ENCODE peak calls at places on chromosomes 1 and 21, in seven cellular contexts. One of them, this sample, is unnamed.

GRCh38 chr1:74534241-74534640 is 21.8 kb upstream of the LRRC53 start:
- DNase-seq in HepG2: no peak
- DNase-seq in endodermal cell: no peak
- DNase-seq in A549: no peak
- DNase-seq in ascending aorta: no peak
- DNase-seq in right lobe of liver: no peak
- DNase-seq in heart right ventricle: no peak
- DNase-seq in this sample: no peak

GRCh38 chr1:200311256-200311655 is 98.6 kb downstream of the ZNF281 start:
- DNase-seq in ascending aorta: no peak
- DNase-seq in right lobe of liver: no peak
- DNase-seq in HepG2: no peak
- DNase-seq in endodermal cell: no peak
- DNase-seq in heart right ventricle: no peak
- DNase-seq in A549: no peak
- DNase-seq in this sample: no peak

GRCh38 chr1:226607268-226607660 is 58.7 kb downstream of the STUM start:
- DNase-seq in A549: no peak
- DNase-seq in HepG2: no peak
- DNase-seq in heart right ventricle: no peak
- DNase-seq in ascending aorta: no peak
- DNase-seq in right lobe of liver: no peak
- DNase-seq in endodermal cell: no peak
- DNase-seq in this sample: no peak

GRCh38 chr21:39006653-39007417 is 176.4 kb downstream of the PSMG1 start:
- DNase-seq in ascending aorta: peak; percentile 53
- DNase-seq in HepG2: no peak
- DNase-seq in heart right ventricle: peak; percentile 89
- DNase-seq in right lobe of liver: peak; percentile 61
- DNase-seq in endodermal cell: no peak
- DNase-seq in A549: no peak
- DNase-seq in this sample: no peak

GRCh38 chr1:29514361-29515187 is 278.3 kb downstream of the PTPRU start:
- DNase-seq in heart right ventricle: no peak
- DNase-seq in endodermal cell: no peak
- DNase-seq in A549: no peak
- DNase-seq in HepG2: no peak
- DNase-seq in right lobe of liver: no peak
- DNase-seq in ascending aorta: no peak
- DNase-seq in this sample: peak; percentile 11

GRCh38 chr1:36155560-36156328 is at the start of gene MAP7D1:
- DNase-seq in ascending aorta: peak; percentile 61
- DNase-seq in A549: peak; percentile 51
- DNase-seq in HepG2: peak; percentile 57
- DNase-seq in endodermal cell: peak; percentile 92
- DNase-seq in heart right ventricle: peak; percentile 89
- DNase-seq in right lobe of liver: peak; percentile 89
- DNase-seq in this sample: peak; percentile 88

GRCh38 chr1:167790117-167790516 is 68.3 kb downstream of the MPZL1 start:
- DNase-seq in HepG2: no peak
- DNase-seq in right lobe of liver: no peak
- DNase-seq in ascending aorta: no peak
- DNase-seq in A549: no peak
- DNase-seq in endodermal cell: no peak
- DNase-seq in heart right ventricle: no peak
- DNase-seq in this sample: peak; percentile 94

GRCh38 chr1:50610563-50610962 is 187.3 kb upstream of the DMRTA2 start:
- DNase-seq in ascending aorta: no peak
- DNase-seq in A549: no peak
- DNase-seq in HepG2: no peak
- DNase-seq in endodermal cell: no peak
- DNase-seq in right lobe of liver: no peak
- DNase-seq in heart right ventricle: no peak
- DNase-seq in this sample: no peak

GRCh38 chr1:115332813-115333608 is 5.0 kb downstream of the NGF start:
- DNase-seq in ascending aorta: no peak
- DNase-seq in heart right ventricle: no peak
- DNase-seq in endodermal cell: no peak
- DNase-seq in A549: no peak
- DNase-seq in HepG2: no peak
- DNase-seq in right lobe of liver: no peak
- DNase-seq in this sample: no peak

GRCh38 chr1:234610061-234610581 is at the start of gene IRF2BP2:
- DNase-seq in A549: peak; percentile 68
- DNase-seq in ascending aorta: peak; percentile 49
- DNase-seq in right lobe of liver: peak; percentile 87
- DNase-seq in heart right ventricle: peak; percentile 81
- DNase-seq in endodermal cell: peak; percentile 89
- DNase-seq in HepG2: peak; percentile 68
- DNase-seq in this sample: peak; percentile 71

GRCh38 chr1:101004061-101004460 is 21.5 kb downstream of the DPH5 start:
- DNase-seq in endodermal cell: no peak
- DNase-seq in HepG2: peak; percentile 96
- DNase-seq in right lobe of liver: no peak
- DNase-seq in ascending aorta: no peak
- DNase-seq in A549: no peak
- DNase-seq in heart right ventricle: no peak
- DNase-seq in this sample: no peak

GRCh38 chr1:6322161-6322560 is 61.3 kb upstream of the GPR153 start:
- DNase-seq in endodermal cell: no peak
- DNase-seq in HepG2: no peak
- DNase-seq in A549: no peak
- DNase-seq in right lobe of liver: no peak
- DNase-seq in heart right ventricle: no peak
- DNase-seq in ascending aorta: no peak
- DNase-seq in this sample: no peak

GRCh38 chr1:62208087-62208486 is 13.4 kb downstream of the L1TD1 start:
- DNase-seq in A549: no peak
- DNase-seq in HepG2: no peak
- DNase-seq in right lobe of liver: peak; percentile 7
- DNase-seq in ascending aorta: no peak
- DNase-seq in endodermal cell: peak; percentile 30
- DNase-seq in heart right ventricle: no peak
- DNase-seq in this sample: no peak

GRCh38 chr1:231929311-231929710 is 302.7 kb downstream of the DISC1 start:
- DNase-seq in A549: no peak
- DNase-seq in heart right ventricle: no peak
- DNase-seq in HepG2: no peak
- DNase-seq in ascending aorta: no peak
- DNase-seq in right lobe of liver: no peak
- DNase-seq in endodermal cell: peak; percentile 79
- DNase-seq in this sample: no peak

GRCh38 chr1:59292557-59292956 is 4.3 kb upstream of the FGGY start:
- DNase-seq in HepG2: peak; percentile 84
- DNase-seq in endodermal cell: no peak
- DNase-seq in right lobe of liver: peak; percentile 82
- DNase-seq in A549: no peak
- DNase-seq in heart right ventricle: peak; percentile 51
- DNase-seq in ascending aorta: peak; percentile 27
- DNase-seq in this sample: no peak

GRCh38 chr1:16241116-16241763 is 4.3 kb upstream of the CPLANE2 start:
- DNase-seq in HepG2: peak; percentile 16
- DNase-seq in heart right ventricle: no peak
- DNase-seq in endodermal cell: no peak
- DNase-seq in ascending aorta: no peak
- DNase-seq in A549: no peak
- DNase-seq in right lobe of liver: no peak
- DNase-seq in this sample: no peak

GRCh38 chr1:240254006-240254405 is 162.3 kb downstream of the FMN2 start:
- DNase-seq in endodermal cell: peak; percentile 53
- DNase-seq in ascending aorta: no peak
- DNase-seq in right lobe of liver: no peak
- DNase-seq in heart right ventricle: no peak
- DNase-seq in A549: no peak
- DNase-seq in HepG2: no peak
- DNase-seq in this sample: no peak

GRCh38 chr1:9025474-9025873 is 749 bp downstream of the SLC2A7 start:
- DNase-seq in ascending aorta: no peak
- DNase-seq in HepG2: no peak
- DNase-seq in heart right ventricle: no peak
- DNase-seq in A549: no peak
- DNase-seq in right lobe of liver: no peak
- DNase-seq in endodermal cell: no peak
- DNase-seq in this sample: no peak

GRCh38 chr1:30877205-30877912 is 31.2 kb downstream of the SDC3 start:
- DNase-seq in HepG2: no peak
- DNase-seq in right lobe of liver: peak; percentile 63
- DNase-seq in A549: no peak
- DNase-seq in ascending aorta: peak; percentile 57
- DNase-seq in endodermal cell: no peak
- DNase-seq in heart right ventricle: peak; percentile 78
- DNase-seq in this sample: no peak

DNA sequence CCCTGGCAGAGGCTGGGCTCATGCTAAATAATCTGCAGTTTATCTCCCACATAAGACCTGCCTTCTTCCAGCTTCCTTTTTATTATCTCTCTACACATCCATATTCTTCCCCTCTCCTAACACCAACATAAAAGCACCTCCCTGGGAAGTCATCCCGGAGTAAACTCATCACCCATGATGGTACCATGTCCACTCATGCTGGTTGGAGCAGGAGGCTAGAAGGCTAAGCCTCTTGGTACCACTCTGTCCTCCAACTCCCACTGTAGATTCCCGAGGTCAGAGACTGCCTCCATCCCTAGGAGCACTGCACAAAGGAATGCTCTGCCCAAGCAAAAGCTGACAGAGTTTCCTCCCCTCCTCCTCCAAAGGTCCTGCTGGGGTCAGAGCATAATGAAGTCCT is 4.2 kb downstream of the DENND2D start:
- DNase-seq in endodermal cell: no peak
- DNase-seq in A549: no peak
- DNase-seq in ascending aorta: no peak
- DNase-seq in right lobe of liver: no peak
- DNase-seq in heart right ventricle: no peak
- DNase-seq in HepG2: no peak
- DNase-seq in this sample: no peak
- H3K4me1 ChIP-seq in endodermal cell: peaks cover 17% of the 10 kb centered on the region
- H3K4me1 ChIP-seq in A549: no peaks in the 10 kb centered on the region
- H3K4me1 ChIP-seq in ascending aorta: no peaks in the 10 kb centered on the region
- H3K4me1 ChIP-seq in right lobe of liver: peaks cover 70% of the 10 kb centered on the region
- H3K4me1 ChIP-seq in heart right ventricle: peaks cover 18% of the 10 kb centered on the region
- H3K4me1 ChIP-seq in HepG2: peaks cover 95% of the 10 kb centered on the region
- H3K4me1 ChIP-seq in this sample: no peaks in the 10 kb centered on the region

GRCh38 chr1:93669369-93669768 is 12.3 kb downstream of the BCAR3 start:
- DNase-seq in heart right ventricle: no peak
- DNase-seq in HepG2: no peak
- DNase-seq in ascending aorta: no peak
- DNase-seq in right lobe of liver: no peak
- DNase-seq in endodermal cell: no peak
- DNase-seq in A549: no peak
- DNase-seq in this sample: no peak

GRCh38 chr1:93671090-93671743 is 10.4 kb downstream of the BCAR3 start:
- DNase-seq in ascending aorta: no peak
- DNase-seq in right lobe of liver: no peak
- DNase-seq in heart right ventricle: no peak
- DNase-seq in HepG2: peak; percentile 70
- DNase-seq in A549: no peak
- DNase-seq in endodermal cell: peak; percentile 68
- DNase-seq in this sample: no peak

GRCh38 chr1:93668951-93669350 is 12.7 kb downstream of the BCAR3 start:
- DNase-seq in right lobe of liver: no peak
- DNase-seq in A549: no peak
- DNase-seq in ascending aorta: no peak
- DNase-seq in endodermal cell: no peak
- DNase-seq in HepG2: no peak
- DNase-seq in heart right ventricle: no peak
- DNase-seq in this sample: no peak

GRCh38 chr1:93672069-93672468 is 9.6 kb downstream of the BCAR3 start:
- DNase-seq in right lobe of liver: peak; percentile 68
- DNase-seq in endodermal cell: no peak
- DNase-seq in heart right ventricle: peak; percentile 88
- DNase-seq in A549: peak; percentile 24
- DNase-seq in ascending aorta: peak; percentile 35
- DNase-seq in HepG2: no peak
- DNase-seq in this sample: no peak

GRCh38 chr1:93670141-93670540 is 11.5 kb downstream of the BCAR3 start:
- DNase-seq in heart right ventricle: peak; percentile 71
- DNase-seq in endodermal cell: no peak
- DNase-seq in HepG2: no peak
- DNase-seq in ascending aorta: no peak
- DNase-seq in right lobe of liver: no peak
- DNase-seq in A549: no peak
- DNase-seq in this sample: no peak
- H3K4me1 ChIP-seq in heart right ventricle: peaks cover 100% of the 10 kb centered on the region
- H3K4me1 ChIP-seq in endodermal cell: peaks cover 52% of the 10 kb centered on the region
- H3K4me1 ChIP-seq in HepG2: peaks cover 69% of the 10 kb centered on the region
- H3K4me1 ChIP-seq in ascending aorta: peaks cover 14% of the 10 kb centered on the region
- H3K4me1 ChIP-seq in right lobe of liver: no peaks in the 10 kb centered on the region
- H3K4me1 ChIP-seq in A549: peaks cover 100% of the 10 kb centered on the region
- H3K4me1 ChIP-seq in this sample: peaks cover 89% of the 10 kb centered on the region

GRCh38 chr1:94323311-94324167 is 86.2 kb upstream of the ARHGAP29 start:
- DNase-seq in heart right ventricle: no peak
- DNase-seq in HepG2: no peak
- DNase-seq in A549: no peak
- DNase-seq in endodermal cell: no peak
- DNase-seq in right lobe of liver: no peak
- DNase-seq in ascending aorta: no peak
- DNase-seq in this sample: no peak
- H3K4me1 ChIP-seq in heart right ventricle: peaks cover 87% of the 10 kb centered on the region
- H3K4me1 ChIP-seq in HepG2: peaks cover 58% of the 10 kb centered on the region
- H3K4me1 ChIP-seq in A549: peaks cover 82% of the 10 kb centered on the region
- H3K4me1 ChIP-seq in endodermal cell: peaks cover 23% of the 10 kb centered on the region
- H3K4me1 ChIP-seq in right lobe of liver: no peaks in the 10 kb centered on the region
- H3K4me1 ChIP-seq in ascending aorta: peaks cover 9% of the 10 kb centered on the region
- H3K4me1 ChIP-seq in this sample: peaks cover 68% of the 10 kb centered on the region

GRCh38 chr1:145995964-145996432 is 381 bp downstream of the TXNIP start:
- DNase-seq in right lobe of liver: no peak
- DNase-seq in heart right ventricle: no peak
- DNase-seq in endodermal cell: peak; percentile 55
- DNase-seq in HepG2: no peak
- DNase-seq in A549: no peak
- DNase-seq in ascending aorta: no peak
- DNase-seq in this sample: no peak
- H3K4me1 ChIP-seq in right lobe of liver: peaks cover 46% of the 10 kb centered on the region
- H3K4me1 ChIP-seq in heart right ventricle: peaks cover 57% of the 10 kb centered on the region
- H3K4me1 ChIP-seq in endodermal cell: no peaks in the 10 kb centered on the region
- H3K4me1 ChIP-seq in HepG2: peaks cover 72% of the 10 kb centered on the region
- H3K4me1 ChIP-seq in A549: peaks cover 7% of the 10 kb centered on the region
- H3K4me1 ChIP-seq in ascending aorta: peaks cover 3% of the 10 kb centered on the region
- H3K4me1 ChIP-seq in this sample: peaks cover 32% of the 10 kb centered on the region

GRCh38 chr1:40047769-40048168 is 7.2 kb downstream of the CAP1 start:
- DNase-seq in endodermal cell: no peak
- DNase-seq in A549: no peak
- DNase-seq in ascending aorta: no peak
- DNase-seq in heart right ventricle: no peak
- DNase-seq in HepG2: no peak
- DNase-seq in right lobe of liver: no peak
- DNase-seq in this sample: no peak
- H3K4me1 ChIP-seq in endodermal cell: no peaks in the 10 kb centered on the region
- H3K4me1 ChIP-seq in A549: peaks cover 18% of the 10 kb centered on the region
- H3K4me1 ChIP-seq in ascending aorta: peaks cover 13% of the 10 kb centered on the region
- H3K4me1 ChIP-seq in heart right ventricle: peaks cover 97% of the 10 kb centered on the region
- H3K4me1 ChIP-seq in HepG2: peaks cover 33% of the 10 kb centered on the region
- H3K4me1 ChIP-seq in right lobe of liver: no peaks in the 10 kb centered on the region
- H3K4me1 ChIP-seq in this sample: peaks cover 8% of the 10 kb centered on the region